ENCODE peak calls at places on chromosomes 12 and 14, in eight cellular contexts. K, L, X, B, W, G, P and F are unnamed samples.

GRCh38 chr12:114286145-114286544 is 119.8 kb downstream of the TBX5 start:
- DNase-seq in P (no peak), W (no peak), K (no peak), X (no peak), B (no peak), L (no peak), G (no peak), F (no peak)

GRCh38 chr12:103571286-103571685 is 15.8 kb upstream of the STAB2 start:
- DNase-seq in L (no peak), G (no peak), X (peak; percentile 13), P (no peak), W (no peak), B (peak; percentile 41), K (no peak), F (no peak)

GRCh38 chr14:60738843-60739508 is 4.4 kb downstream of the MNAT1 start:
- DNase-seq in G (no peak), X (no peak), B (no peak), L (no peak), W (no peak), P (no peak), K (no peak), F (no peak)

GRCh38 chr12:70031046-70031445 is 206.0 kb downstream of the MYRFL start:
- DNase-seq in G (no peak), P (no peak), B (no peak), K (no peak), L (no peak), W (no peak), X (no peak), F (no peak)

GRCh38 chr12:113149361-113150150 is at the start of gene CFAP73:
- DNase-seq in L (no peak), G (peak; percentile 84), W (no peak), K (no peak), P (no peak), B (peak; percentile 88), X (peak; percentile 33), F (peak; percentile 72)

GRCh38 chr12:28874758-28875157 is 274.3 kb upstream of the FAR2 start:
- DNase-seq in L (no peak), B (no peak), K (no peak), X (no peak), W (no peak), P (no peak), G (no peak), F (no peak)

GRCh38 chr14:105581551-105582341 is 55.4 kb downstream of the TMEM121 start:
- DNase-seq in G (no peak), K (peak; percentile 56), P (peak; percentile 71), X (no peak), W (no peak), L (no peak), B (no peak), F (no peak)

GRCh38 chr12:111443086-111443485 is 37.4 kb downstream of the SH2B3 start:
- DNase-seq in X (no peak), W (no peak), P (no peak), G (no peak), B (no peak), L (no peak), K (peak; percentile 48), F (no peak)

GRCh38 chr12:3398196-3398789 is 92.7 kb upstream of the PRMT8 start:
- DNase-seq in W (no peak), P (no peak), K (no peak), G (no peak), L (no peak), X (no peak), B (no peak), F (no peak)

GRCh38 chr12:104285740-104286537 is 17.6 kb upstream of the EID3 start:
- DNase-seq in G (no peak), W (no peak), L (no peak), K (no peak), X (peak; percentile 70), P (no peak), B (no peak), F (no peak)

GRCh38 chr12:47881826-47882427 is 22.9 kb downstream of the VDR start:
- DNase-seq in L (no peak), P (no peak), B (no peak), W (no peak), X (no peak), K (peak; percentile 74), G (no peak), F (no peak)

GRCh38 chr14:51205486-51205885 is 34.6 kb upstream of the TMX1 start:
- DNase-seq in B (no peak), P (no peak), K (no peak), L (no peak), G (no peak), X (no peak), W (no peak), F (no peak)

GRCh38 chr14:100850841-100851585 is 25.1 kb downstream of the MEG3 start:
- DNase-seq in B (peak; percentile 42), X (peak; percentile 32), P (no peak), L (peak; percentile 56), G (peak; percentile 76), K (peak; percentile 83), W (peak; percentile 48), F (no peak)

GRCh38 chr12:64177001-64177400 is 45.1 kb downstream of the KICS2 start:
- DNase-seq in P (no peak), X (peak; percentile 81), K (no peak), G (no peak), B (no peak), W (no peak), L (no peak), F (no peak)

GRCh38 chr14:78164226-78164853 is 5.8 kb upstream of the NRXN3 start:
- DNase-seq in P (no peak), L (no peak), X (no peak), K (no peak), W (no peak), B (peak; percentile 61), G (peak; percentile 45), F (no peak)

GRCh38 chr12:72491399-72491798 is 219.2 kb downstream of the TRHDE start:
- DNase-seq in X (no peak), G (no peak), L (no peak), P (no peak), W (no peak), B (no peak), K (no peak), F (no peak)

GRCh38 chr14:106872619-106873446 is 1346.5 kb downstream of the TMEM121 start:
- DNase-seq in X (no peak), L (peak; percentile 67), B (peak; percentile 66), P (no peak), W (peak; percentile 52), G (peak; percentile 15), K (no peak), F (peak; percentile 86)

GRCh38 chr12:65662590-65662989 is 161.7 kb upstream of the HMGA2 start:
- DNase-seq in G (no peak), P (no peak), W (no peak), K (no peak), B (no peak), L (no peak), X (no peak), F (no peak)
- TF ChIP-seq POLR2AphosphoS5 in G (no peak), P (no peak), W (no peak), K (no peak), B (peak; percentile 44), L (no peak), X (no peak), F (no peak)

DNA sequence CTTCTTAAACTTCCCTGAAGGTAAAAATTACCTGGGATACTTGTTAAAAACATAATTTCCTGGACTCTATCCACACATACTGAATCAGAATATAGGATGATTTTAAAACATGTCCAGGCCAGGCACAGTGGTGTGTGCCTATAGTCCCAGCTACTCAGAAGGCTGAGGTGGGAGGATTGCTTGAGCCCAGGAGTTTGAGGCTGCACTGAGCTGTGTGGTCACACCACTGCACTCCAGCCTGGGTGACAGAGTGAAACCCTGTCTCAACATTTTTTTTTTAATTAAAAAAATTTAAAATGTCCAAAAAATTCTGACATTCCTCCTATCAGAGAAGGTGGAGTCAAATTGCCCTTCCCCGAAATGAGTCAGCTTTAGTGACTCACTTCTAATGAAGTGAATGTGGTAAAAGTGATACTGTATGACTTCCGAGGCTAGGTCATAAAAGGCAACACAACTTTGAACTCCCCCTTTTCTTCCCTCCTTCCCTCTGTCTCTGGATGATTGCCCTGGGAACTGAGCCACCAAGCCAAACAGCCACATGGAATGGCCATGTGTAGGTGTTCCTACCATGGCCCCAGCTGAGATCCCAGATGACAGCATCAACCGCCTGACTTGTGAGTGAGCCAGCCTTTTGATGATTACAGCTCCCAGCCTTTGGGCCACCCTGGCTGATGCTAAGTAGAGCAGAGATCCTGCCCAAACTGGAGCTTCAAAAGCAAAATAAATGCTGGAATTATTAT is 36.3 kb downstream of the LIMA1 start:
- DNase-seq in P (peak; percentile 62), K (peak; percentile 89), L (peak; percentile 28), G (peak; percentile 75), W (peak; percentile 56), X (peak; percentile 79), B (no peak), F (no peak)
- TF ChIP-seq POLR2AphosphoS5 in P (no peak), K (peak; percentile 33), L (peak; percentile 62), G (peak; percentile 82), W (no peak), X (peak; percentile 85), B (peak; percentile 70), F (no peak)

DNA sequence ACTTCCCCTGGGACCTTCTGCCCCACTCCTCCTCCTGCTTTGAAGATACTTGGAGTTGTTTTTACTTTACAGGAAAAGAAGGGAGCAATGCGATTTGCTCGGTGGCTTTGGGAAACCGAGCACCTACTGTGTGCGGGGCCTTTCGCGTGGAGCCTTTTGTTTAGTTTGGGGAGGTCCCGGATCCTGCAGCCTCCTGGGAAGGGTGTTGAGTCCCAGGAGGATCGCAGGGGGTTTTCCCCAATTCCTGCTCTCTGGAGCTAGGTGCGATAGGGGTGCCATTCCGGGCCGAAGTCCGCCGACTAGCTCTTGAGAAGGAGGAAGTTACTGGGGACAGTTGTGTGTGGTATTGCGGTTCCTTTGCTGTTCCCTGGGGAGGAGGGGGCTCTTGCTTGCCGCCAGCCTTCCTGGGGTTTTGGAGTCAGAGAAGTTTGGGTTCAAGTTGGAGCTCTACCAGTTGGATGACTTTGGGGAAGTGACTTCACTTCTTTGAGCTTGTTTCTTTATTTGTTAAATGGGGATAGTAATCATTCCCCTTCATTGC is 1.1 kb downstream of the BRI3BP start:
- DNase-seq in B (no peak), W (peak; percentile 79), G (no peak), L (no peak), K (no peak), X (no peak), P (no peak), F (no peak)
- TF ChIP-seq POLR2AphosphoS5 in B (no peak), W (peak; percentile 94), G (no peak), L (no peak), K (no peak), X (no peak), P (peak; percentile 21), F (no peak)

DNA sequence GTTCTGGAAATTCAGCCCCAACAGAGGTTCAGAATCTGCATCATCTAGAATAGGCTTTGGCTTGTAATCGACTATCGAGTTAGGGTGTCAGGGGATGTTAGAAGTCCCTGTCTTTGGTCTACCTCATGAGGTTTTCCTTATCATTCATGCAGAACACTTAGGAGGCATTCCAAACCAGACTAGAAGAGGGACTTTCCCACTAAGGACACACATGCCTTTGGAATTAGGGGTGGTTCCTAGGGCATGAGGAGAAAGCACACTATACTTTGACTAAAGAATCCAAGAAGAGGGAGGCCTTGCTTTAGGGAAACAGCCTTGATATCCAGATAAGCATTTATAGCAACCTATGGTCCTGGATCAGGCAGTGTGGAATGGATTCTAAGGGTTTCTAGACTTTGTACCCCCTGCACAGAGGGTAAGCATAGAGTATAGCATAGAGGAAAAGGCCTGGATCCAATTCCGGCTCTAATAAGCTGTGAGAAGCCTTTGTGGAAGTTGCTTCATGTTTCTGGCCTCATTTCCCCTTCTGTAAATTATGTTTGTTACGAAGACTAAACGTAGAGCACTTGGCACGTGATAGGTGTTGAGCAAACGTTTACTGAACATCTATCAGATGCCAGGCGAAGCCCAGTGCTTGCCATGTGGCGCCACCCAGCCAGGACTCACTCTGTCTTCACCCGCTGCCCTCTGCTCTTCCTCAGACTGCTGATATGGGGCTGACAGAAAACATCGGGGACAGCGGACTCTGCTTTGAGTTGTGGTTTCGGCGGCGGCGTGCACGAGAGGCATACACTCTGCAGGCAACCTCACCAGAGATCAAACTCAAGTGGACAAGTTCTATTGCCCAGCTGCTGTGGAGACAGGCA is 13.2 kb downstream of the ZNF219 start:
- DNase-seq in K (peak; percentile 84), G (no peak), W (peak; percentile 61), X (no peak), L (peak; percentile 87), B (peak; percentile 15), P (no peak), F (no peak)
- TF ChIP-seq POLR2AphosphoS5 in K (peak; percentile 44), G (no peak), W (peak; percentile 51), X (no peak), L (peak; percentile 87), B (peak; percentile 16), P (no peak), F (no peak)